ENCODE peak calls at places on chromosomes 11 and 22, in nine cellular contexts. M, E, T, Y, U, D, X, G and Q are unnamed samples.

GRCh38 chr11:130383363-130384168 is 44.8 kb downstream of the ADAMTS8 start:
- DNase-seq in M (no peak), E (peak; percentile 71), T (no peak), Y (no peak), U (no peak), D (no peak), X (no peak), G (no peak), Q (no peak)

GRCh38 chr22:28600546-28601143 is 79.0 kb downstream of the TTC28 start:
- DNase-seq in M (peak; percentile 76), E (peak; percentile 46), T (no peak), Y (no peak), U (no peak), D (peak; percentile 73), X (peak; percentile 80), G (no peak), Q (no peak)

GRCh38 chr11:65026810-65027209 is 429 bp upstream of the SNX15 start:
- DNase-seq in M (no peak), E (no peak), T (no peak), Y (no peak), U (no peak), D (no peak), X (no peak), G (no peak), Q (no peak)

GRCh38 chr11:118319031-118319814 is 14.7 kb downstream of the CD3E start:
- DNase-seq in M (no peak), E (no peak), T (no peak), Y (no peak), U (peak; percentile 29), D (no peak), X (peak; percentile 73), G (no peak), Q (no peak)

GRCh38 chr22:31337178-31337577 is 9.0 kb downstream of the PATZ1 start:
- DNase-seq in M (no peak), E (no peak), T (no peak), Y (no peak), U (no peak), D (no peak), X (no peak), G (no peak), Q (no peak)

GRCh38 chr22:42169055-42169469 is 38.5 kb upstream of the CYP2D6 start:
- DNase-seq in M (peak; percentile 83), E (peak; percentile 32), T (no peak), Y (peak; percentile 78), U (peak; percentile 51), D (peak; percentile 81), X (peak; percentile 82), G (peak; percentile 81), Q (peak; percentile 75)

GRCh38 chr11:1728931-1729691 is 21.3 kb downstream of the IFITM10 start:
- DNase-seq in M (no peak), E (no peak), T (no peak), Y (no peak), U (no peak), D (no peak), X (no peak), G (no peak), Q (no peak)

GRCh38 chr11:19365743-19366410 is 125.1 kb upstream of the E2F8 start:
- DNase-seq in M (no peak), E (no peak), T (no peak), Y (no peak), U (no peak), D (peak; percentile 53), X (no peak), G (no peak), Q (no peak)

GRCh38 chr11:75024764-75025211 is 36.1 kb downstream of the NEU3 start:
- DNase-seq in M (no peak), E (no peak), T (no peak), Y (no peak), U (no peak), D (no peak), X (peak; percentile 38), G (no peak), Q (no peak)

GRCh38 chr11:65646921-65647701 is 9.2 kb downstream of the SIPA1 start:
- DNase-seq in M (peak; percentile 40), E (no peak), T (no peak), Y (no peak), U (no peak), D (peak; percentile 66), X (peak; percentile 40), G (no peak), Q (no peak)

GRCh38 chr11:102343789-102344188 is 3.2 kb upstream of the BIRC2 start:
- DNase-seq in M (no peak), E (no peak), T (no peak), Y (no peak), U (no peak), D (peak; percentile 45), X (no peak), G (no peak), Q (no peak)

GRCh38 chr11:14320020-14320419 is 39.0 kb downstream of the RRAS2 start:
- DNase-seq in M (no peak), E (no peak), T (no peak), Y (no peak), U (no peak), D (no peak), X (no peak), G (no peak), Q (no peak)

GRCh38 chr11:45794169-45794568 is 10.8 kb upstream of the SLC35C1 start:
- DNase-seq in M (no peak), E (no peak), T (no peak), Y (peak; percentile 17), U (no peak), D (no peak), X (no peak), G (no peak), Q (no peak)

GRCh38 chr22:47933891-47934290 is 1171.4 kb downstream of the TBC1D22A start:
- DNase-seq in M (no peak), E (no peak), T (no peak), Y (no peak), U (no peak), D (no peak), X (no peak), G (no peak), Q (no peak)

GRCh38 chr22:24160546-24160945 is 20.7 kb upstream of the SUSD2 start:
- DNase-seq in M (no peak), E (no peak), T (no peak), Y (no peak), U (no peak), D (no peak), X (no peak), G (no peak), Q (no peak)

GRCh38 chr11:20671856-20672546 is 2.6 kb downstream of the NELL1 start:
- DNase-seq in M (no peak), E (no peak), T (no peak), Y (no peak), U (no peak), D (no peak), X (peak; percentile 55), G (peak; percentile 29), Q (no peak)

GRCh38 chr11:119218141-119218878 is 12.2 kb downstream of the CBL start:
- DNase-seq in M (no peak), E (peak; percentile 80), T (no peak), Y (no peak), U (no peak), D (peak; percentile 70), X (no peak), G (no peak), Q (no peak)

GRCh38 chr11:70433038-70433437 is 34.7 kb downstream of the CTTN start:
- DNase-seq in M (no peak), E (no peak), T (no peak), Y (no peak), U (no peak), D (no peak), X (no peak), G (no peak), Q (no peak)

GRCh38 chr11:28759311-28759710 is 651.1 kb downstream of the METTL15 start:
- DNase-seq in M (no peak), E (no peak), T (no peak), Y (no peak), U (no peak), D (peak; percentile 72), X (no peak), G (no peak), Q (no peak)

GRCh38 chr22:28930357-28931007 is 47.1 kb downstream of the ZNRF3 start:
- DNase-seq in M (no peak), E (no peak), T (no peak), Y (no peak), U (no peak), D (peak; percentile 55), X (no peak), G (no peak), Q (no peak)

GRCh38 chr22:20957118-20957690 is 9.9 kb upstream of the AIFM3 start:
- DNase-seq in M (no peak), E (no peak), T (no peak), Y (no peak), U (no peak), D (no peak), X (no peak), G (no peak), Q (no peak)

GRCh38 chr11:125842319-125842948 is 9.3 kb downstream of the PATE4 start:
- DNase-seq in M (no peak), E (no peak), T (no peak), Y (no peak), U (no peak), D (peak; percentile 22), X (peak; percentile 29), G (no peak), Q (no peak)

GRCh38 chr11:45809456-45810395 is 4.8 kb downstream of the SLC35C1 start:
- DNase-seq in M (no peak), E (no peak), T (no peak), Y (peak; percentile 42), U (no peak), D (no peak), X (no peak), G (no peak), Q (no peak)

GRCh38 chr11:84788220-84788619 is 838.9 kb downstream of the DLG2 start:
- DNase-seq in M (no peak), E (no peak), T (no peak), Y (no peak), U (no peak), D (no peak), X (no peak), G (no peak), Q (no peak)